ENCODE peak calls at places on chromosome 14, in seven cellular contexts. T, J, S, A, I, W and M are unnamed samples.

GRCh38 chr14:69760810-69761209 is 6.1 kb upstream of the SRSF5 start:
- DNase-seq in T (no peak), J (no peak), S (peak; percentile 70), A (no peak), I (no peak), W (no peak), M (no peak)

GRCh38 chr14:46747253-46747652 is 95.7 kb upstream of the RPL10L start:
- DNase-seq in T (no peak), J (no peak), S (no peak), A (no peak), I (no peak), W (no peak), M (no peak)

GRCh38 chr14:74793506-74794155 is 30.5 kb downstream of the YLPM1 start:
- DNase-seq in T (no peak), J (no peak), S (peak; percentile 63), A (no peak), I (no peak), W (no peak), M (no peak)

GRCh38 chr14:69634871-69635270 is 23.5 kb downstream of the SUSD6 start:
- DNase-seq in T (no peak), J (no peak), S (no peak), A (no peak), I (no peak), W (no peak), M (no peak)

GRCh38 chr14:36724162-36724561 is 62.5 kb downstream of the PAX9 start:
- DNase-seq in T (no peak), J (no peak), S (no peak), A (no peak), I (no peak), W (no peak), M (no peak)

GRCh38 chr14:74846968-74847549 is 28.9 kb downstream of the PROX2 start:
- DNase-seq in T (no peak), J (no peak), S (no peak), A (no peak), I (no peak), W (no peak), M (no peak)

GRCh38 chr14:51401756-51402155 is 161.7 kb downstream of the TMX1 start:
- DNase-seq in T (no peak), J (no peak), S (no peak), A (no peak), I (no peak), W (no peak), M (no peak)

GRCh38 chr14:90815817-90816662 is at the start of gene TTC7B:
- DNase-seq in T (no peak), J (no peak), S (no peak), A (no peak), I (peak; percentile 73), W (no peak), M (no peak)

GRCh38 chr14:64826333-64826732 is 53.4 kb downstream of the SPTB start:
- DNase-seq in T (no peak), J (no peak), S (no peak), A (no peak), I (no peak), W (no peak), M (no peak)

GRCh38 chr14:60922050-60922449 is 58.8 kb downstream of the TRMT5 start:
- DNase-seq in T (no peak), J (no peak), S (peak; percentile 78), A (no peak), I (no peak), W (no peak), M (no peak)

GRCh38 chr14:57848353-57848752 is 17.5 kb downstream of the SLC35F4 start:
- DNase-seq in T (no peak), J (no peak), S (no peak), A (no peak), I (no peak), W (no peak), M (no peak)

GRCh38 chr14:35366048-35366428 is 38.5 kb downstream of the NFKBIA start:
- DNase-seq in T (no peak), J (no peak), S (peak; percentile 33), A (no peak), I (no peak), W (no peak), M (no peak)

GRCh38 chr14:35362911-35363374 is 41.6 kb downstream of the NFKBIA start:
- DNase-seq in T (no peak), J (no peak), S (peak; percentile 93), A (no peak), I (no peak), W (no peak), M (no peak)

GRCh38 chr14:35367056-35367372 is 37.5 kb downstream of the NFKBIA start:
- DNase-seq in T (no peak), J (no peak), S (no peak), A (no peak), I (no peak), W (no peak), M (no peak)

GRCh38 chr14:35366521-35366976 is 38.0 kb downstream of the NFKBIA start:
- DNase-seq in T (no peak), J (no peak), S (no peak), A (no peak), I (no peak), W (no peak), M (no peak)

DNA sequence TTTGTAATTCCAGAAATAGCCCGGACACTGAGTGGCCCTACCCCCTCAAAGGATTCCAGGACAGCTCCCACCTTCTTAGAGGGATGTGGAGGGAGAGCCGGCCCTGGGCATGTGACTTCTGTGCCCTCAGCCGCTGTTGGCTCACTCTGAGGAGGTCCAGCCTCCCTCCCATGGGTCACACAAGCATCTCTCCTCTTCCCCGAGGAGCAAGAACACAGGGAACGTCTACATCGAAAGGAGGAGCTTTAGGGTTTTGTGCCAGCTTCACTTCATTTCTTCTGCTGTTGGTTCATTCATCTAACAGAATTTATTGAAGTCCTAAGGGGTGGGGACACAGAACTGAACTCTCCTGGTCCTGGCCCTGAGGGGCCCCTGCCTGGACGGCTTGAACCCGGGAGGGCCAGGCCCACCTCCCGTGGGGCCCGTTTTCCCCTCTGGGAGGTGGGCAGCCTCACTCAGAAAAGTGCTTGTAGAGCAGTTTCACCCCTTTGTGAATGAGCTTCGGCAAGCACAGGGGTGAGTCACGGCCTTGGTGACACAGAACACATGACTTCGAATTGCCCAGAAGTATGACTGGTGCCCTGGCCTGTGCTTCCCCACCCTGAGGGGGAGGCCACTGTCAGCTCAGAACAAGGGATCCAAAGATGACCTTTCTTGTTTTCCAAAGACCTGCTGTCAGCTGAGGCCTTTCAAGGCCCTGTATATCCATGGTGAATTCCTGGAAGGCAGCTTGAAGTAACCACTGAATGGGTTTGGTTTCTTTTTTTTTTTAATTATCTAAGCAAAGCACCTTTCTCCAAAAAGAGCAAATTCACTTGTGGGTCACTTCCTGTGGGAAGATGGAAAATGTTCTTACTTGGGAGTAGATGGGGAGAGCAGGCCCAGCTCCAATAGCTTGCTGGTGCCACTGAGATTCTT is 39.2 kb downstream of the NFKBIA start:
- DNase-seq in T (no peak), J (peak; percentile 54), S (peak; percentile 84), A (peak; percentile 98), I (peak; percentile 92), W (no peak), M (peak; percentile 77)
- TF ChIP-seq POLR2AphosphoS5 in T (no peak), J (no peak), S (peak; percentile 33), A (no peak), I (peak; percentile 36), W (no peak), M (no peak)

DNA sequence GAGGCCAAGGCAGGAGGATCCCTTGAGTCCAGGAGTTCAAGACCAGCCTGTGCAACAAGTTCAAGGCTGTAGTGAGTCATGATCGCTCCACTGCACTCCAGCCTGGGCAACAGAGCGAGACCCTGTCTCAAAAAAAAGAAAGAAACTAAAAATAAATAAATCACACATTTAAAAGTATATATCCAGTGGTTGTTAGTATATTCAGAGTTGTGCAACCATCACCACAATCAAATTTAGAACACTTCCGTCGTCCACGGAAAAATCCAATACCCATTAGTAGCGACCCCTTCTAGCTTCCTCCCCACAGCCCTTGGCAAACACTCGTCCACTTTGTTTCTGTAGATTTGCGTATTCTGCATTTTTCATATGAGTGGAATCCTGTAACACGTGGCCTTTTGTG is 44.7 kb upstream of the EML1 start:
- DNase-seq in T (no peak), J (no peak), S (no peak), A (no peak), I (no peak), W (no peak), M (no peak)
- TF ChIP-seq CTCF in T (no peak), J (no peak), S (no peak), A (no peak), I (no peak), W (no peak), M (no peak)

GRCh38 chr14:94392510-94392935 is 4.1 kb upstream of the SERPINA1 start:
- DNase-seq in T (no peak), J (no peak), S (no peak), A (peak; percentile 59), I (peak; percentile 67), W (peak; percentile 91), M (no peak)

GRCh38 chr14:94389731-94390371 is 1.4 kb upstream of the SERPINA1 start:
- DNase-seq in T (no peak), J (no peak), S (no peak), A (no peak), I (no peak), W (no peak), M (no peak)

GRCh38 chr14:94391284-94391914 is 3.0 kb upstream of the SERPINA1 start:
- DNase-seq in T (no peak), J (no peak), S (no peak), A (no peak), I (peak; percentile 55), W (no peak), M (no peak)

GRCh38 chr14:94388896-94389469 is 581 bp upstream of the SERPINA1 start:
- DNase-seq in T (no peak), J (no peak), S (no peak), A (no peak), I (no peak), W (no peak), M (no peak)

DNA sequence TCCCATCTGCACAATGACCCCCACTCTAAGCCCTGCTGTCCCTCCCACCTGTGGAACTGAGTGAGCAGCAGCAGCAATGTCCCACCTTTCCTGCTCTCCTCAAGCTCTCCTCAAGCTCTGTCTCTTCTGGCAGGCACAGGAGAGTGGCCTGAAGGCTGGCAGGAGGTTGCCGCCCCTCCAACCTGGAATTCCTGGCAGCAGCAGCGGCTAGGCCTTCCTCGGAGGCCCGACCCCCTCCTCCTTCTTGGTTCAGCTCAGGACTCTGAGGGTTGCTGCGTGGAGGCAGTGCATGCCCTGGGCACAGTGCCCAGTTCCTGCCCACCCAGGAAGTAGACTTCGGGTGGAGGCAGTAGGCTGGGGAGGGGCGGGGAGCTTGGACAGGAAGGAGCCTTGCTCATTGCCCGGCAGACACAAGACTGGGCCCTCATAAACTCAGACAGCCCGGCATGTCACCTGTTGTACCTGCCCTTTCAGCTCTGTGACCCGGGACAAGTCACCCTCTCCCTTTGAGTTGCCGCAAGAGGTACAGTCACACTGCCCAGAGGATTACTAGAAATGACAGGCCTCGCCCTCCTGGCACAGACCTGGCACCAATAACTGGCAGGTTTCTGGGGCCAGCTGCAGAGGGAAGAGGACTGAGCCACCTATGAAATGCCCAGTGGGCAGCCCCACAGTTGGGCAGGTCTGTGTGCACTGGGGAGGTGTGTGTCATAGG is 2.1 kb upstream of the SERPINA1 start:
- DNase-seq in T (no peak), J (no peak), S (no peak), A (no peak), I (peak; percentile 72), W (peak; percentile 77), M (no peak)
- TF ChIP-seq POLR2AphosphoS5 in T (no peak), J (peak; percentile 47), S (no peak), A (no peak), I (no peak), W (peak; percentile 26), M (no peak)

DNA sequence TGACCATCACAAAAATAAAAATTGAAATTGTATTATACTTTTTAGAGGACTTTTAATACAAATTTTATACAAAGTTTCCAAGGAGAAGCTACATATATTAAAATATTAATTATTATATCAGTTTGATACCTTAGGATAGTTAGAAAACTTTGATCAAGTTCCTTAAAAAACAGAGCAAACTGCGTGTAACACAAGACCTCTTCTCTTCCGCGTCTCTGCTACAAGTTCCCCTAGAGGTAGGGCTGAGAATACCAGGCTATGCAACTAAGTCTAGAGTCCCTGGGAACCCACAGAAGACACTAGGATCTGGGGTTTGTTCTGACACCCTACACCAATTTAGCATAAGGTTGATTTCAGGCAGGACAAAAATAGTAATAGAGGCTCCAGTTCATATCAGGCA is 319.0 kb downstream of the FOXG1 start:
- DNase-seq in T (peak; percentile 5), J (no peak), S (no peak), A (peak; percentile 39), I (no peak), W (no peak), M (no peak)
- TF ChIP-seq CTCF in T (no peak), J (no peak), S (peak; percentile 18), A (peak; percentile 9), I (no peak), W (no peak), M (no peak)